ENCODE peak calls at places on chromosomes 5 and 9, in six cellular contexts. One of them, this sample, is unnamed.

GRCh38 chr9:133934512-133935221 is 57.5 kb downstream of the VAV2 start:
- DNase-seq in adrenal gland: no peak
- DNase-seq in AG04450: no peak
- DNase-seq in choroid plexus epithelial cell: no peak
- DNase-seq in HepG2: no peak
- DNase-seq in cardiac muscle cell: no peak
- DNase-seq in this sample: peak

GRCh38 chr5:179865471-179866240 is 7.0 kb upstream of the MRNIP start:
- DNase-seq in adrenal gland: no peak
- DNase-seq in AG04450: no peak
- DNase-seq in choroid plexus epithelial cell: no peak
- DNase-seq in HepG2: no peak
- DNase-seq in cardiac muscle cell: no peak
- DNase-seq in this sample: no peak

GRCh38 chr5:14743601-14744295 is 79.2 kb downstream of the OTULIN start:
- DNase-seq in adrenal gland: no peak
- DNase-seq in AG04450: peak
- DNase-seq in choroid plexus epithelial cell: peak
- DNase-seq in HepG2: no peak
- DNase-seq in cardiac muscle cell: no peak
- DNase-seq in this sample: peak

GRCh38 chr5:150176745-150177485 is 10.3 kb downstream of the CDX1 start:
- DNase-seq in adrenal gland: no peak
- DNase-seq in AG04450: peak
- DNase-seq in choroid plexus epithelial cell: no peak
- DNase-seq in HepG2: no peak
- DNase-seq in cardiac muscle cell: no peak
- DNase-seq in this sample: no peak

GRCh38 chr5:160291467-160291866 is 20.9 kb downstream of the CCNJL start:
- DNase-seq in adrenal gland: no peak
- DNase-seq in AG04450: no peak
- DNase-seq in choroid plexus epithelial cell: no peak
- DNase-seq in HepG2: no peak
- DNase-seq in cardiac muscle cell: no peak
- DNase-seq in this sample: no peak

GRCh38 chr9:26510137-26510536 is 382.5 kb downstream of the CAAP1 start:
- DNase-seq in adrenal gland: no peak
- DNase-seq in AG04450: no peak
- DNase-seq in choroid plexus epithelial cell: no peak
- DNase-seq in HepG2: no peak
- DNase-seq in cardiac muscle cell: no peak
- DNase-seq in this sample: no peak

GRCh38 chr9:131524578-131525315 is 6.3 kb downstream of the UCK1 start:
- DNase-seq in adrenal gland: no peak
- DNase-seq in AG04450: no peak
- DNase-seq in choroid plexus epithelial cell: peak
- DNase-seq in HepG2: no peak
- DNase-seq in cardiac muscle cell: no peak
- DNase-seq in this sample: no peak

GRCh38 chr5:170648546-170648945 is 135.0 kb upstream of the GABRP start:
- DNase-seq in adrenal gland: no peak
- DNase-seq in AG04450: no peak
- DNase-seq in choroid plexus epithelial cell: peak
- DNase-seq in HepG2: no peak
- DNase-seq in cardiac muscle cell: no peak
- DNase-seq in this sample: no peak

GRCh38 chr5:1769752-1770442 is 29.7 kb downstream of the MRPL36 start:
- DNase-seq in adrenal gland: no peak
- DNase-seq in AG04450: no peak
- DNase-seq in choroid plexus epithelial cell: no peak
- DNase-seq in HepG2: no peak
- DNase-seq in cardiac muscle cell: no peak
- DNase-seq in this sample: no peak

GRCh38 chr9:28971881-28972280 is 1398.6 kb upstream of the C9orf72 start:
- DNase-seq in adrenal gland: no peak
- DNase-seq in AG04450: no peak
- DNase-seq in choroid plexus epithelial cell: no peak
- DNase-seq in HepG2: no peak
- DNase-seq in cardiac muscle cell: no peak
- DNase-seq in this sample: no peak

GRCh38 chr5:62419609-62420008 is 7.0 kb downstream of the IPO11 start:
- DNase-seq in adrenal gland: no peak
- DNase-seq in AG04450: no peak
- DNase-seq in choroid plexus epithelial cell: no peak
- DNase-seq in HepG2: no peak
- DNase-seq in cardiac muscle cell: no peak
- DNase-seq in this sample: no peak

GRCh38 chr9:127927457-127928231 is 2.9 kb downstream of the PIP5KL1 start:
- DNase-seq in adrenal gland: no peak
- DNase-seq in AG04450: no peak
- DNase-seq in choroid plexus epithelial cell: no peak
- DNase-seq in HepG2: no peak
- DNase-seq in cardiac muscle cell: peak
- DNase-seq in this sample: no peak

GRCh38 chr5:170469414-170469813 is 34.4 kb upstream of the KCNIP1 start:
- DNase-seq in adrenal gland: no peak
- DNase-seq in AG04450: no peak
- DNase-seq in choroid plexus epithelial cell: no peak
- DNase-seq in HepG2: no peak
- DNase-seq in cardiac muscle cell: no peak
- DNase-seq in this sample: no peak

GRCh38 chr9:115306860-115307259 is 188.9 kb upstream of the TNC start:
- DNase-seq in adrenal gland: no peak
- DNase-seq in AG04450: no peak
- DNase-seq in choroid plexus epithelial cell: peak
- DNase-seq in HepG2: no peak
- DNase-seq in cardiac muscle cell: no peak
- DNase-seq in this sample: no peak

GRCh38 chr5:40685191-40685590 is 5.5 kb downstream of the PTGER4 start:
- DNase-seq in adrenal gland: no peak
- DNase-seq in AG04450: no peak
- DNase-seq in choroid plexus epithelial cell: no peak
- DNase-seq in HepG2: no peak
- DNase-seq in cardiac muscle cell: no peak
- DNase-seq in this sample: no peak

GRCh38 chr5:9851458-9851857 is 221.3 kb upstream of the TAS2R1 start:
- DNase-seq in adrenal gland: no peak
- DNase-seq in AG04450: peak
- DNase-seq in choroid plexus epithelial cell: peak
- DNase-seq in HepG2: no peak
- DNase-seq in cardiac muscle cell: peak
- DNase-seq in this sample: peak

GRCh38 chr9:33881635-33882034 is 64.7 kb downstream of the UBE2R2 start:
- DNase-seq in adrenal gland: no peak
- DNase-seq in AG04450: no peak
- DNase-seq in choroid plexus epithelial cell: no peak
- DNase-seq in HepG2: no peak
- DNase-seq in cardiac muscle cell: no peak
- DNase-seq in this sample: peak

GRCh38 chr9:134960701-134961181 is 43.0 kb upstream of the FCN1 start:
- DNase-seq in adrenal gland: no peak
- DNase-seq in AG04450: no peak
- DNase-seq in choroid plexus epithelial cell: no peak
- DNase-seq in HepG2: no peak
- DNase-seq in cardiac muscle cell: no peak
- DNase-seq in this sample: no peak

GRCh38 chr9:114168281-114169028 is 13.1 kb downstream of the COL27A1 start:
- DNase-seq in adrenal gland: no peak
- DNase-seq in AG04450: no peak
- DNase-seq in choroid plexus epithelial cell: no peak
- DNase-seq in HepG2: no peak
- DNase-seq in cardiac muscle cell: no peak
- DNase-seq in this sample: no peak

GRCh38 chr5:171450423-171451246 is 31.2 kb downstream of the FGF18 start:
- DNase-seq in adrenal gland: peak
- DNase-seq in AG04450: peak
- DNase-seq in choroid plexus epithelial cell: peak
- DNase-seq in HepG2: no peak
- DNase-seq in cardiac muscle cell: no peak
- DNase-seq in this sample: peak

GRCh38 chr9:14315754-14316573 is 2.0 kb upstream of the NFIB start:
- DNase-seq in adrenal gland: peak
- DNase-seq in AG04450: no peak
- DNase-seq in choroid plexus epithelial cell: peak
- DNase-seq in HepG2: no peak
- DNase-seq in cardiac muscle cell: peak
- DNase-seq in this sample: peak

GRCh38 chr5:38827525-38827924 is 18.3 kb upstream of the OSMR start:
- DNase-seq in adrenal gland: no peak
- DNase-seq in AG04450: no peak
- DNase-seq in choroid plexus epithelial cell: peak
- DNase-seq in HepG2: no peak
- DNase-seq in cardiac muscle cell: no peak
- DNase-seq in this sample: peak

GRCh38 chr5:40762716-40763115 is 7.0 kb upstream of the TTC33 start:
- DNase-seq in adrenal gland: no peak
- DNase-seq in AG04450: no peak
- DNase-seq in choroid plexus epithelial cell: no peak
- DNase-seq in HepG2: no peak
- DNase-seq in cardiac muscle cell: no peak
- DNase-seq in this sample: no peak

GRCh38 chr5:9052421-9052820 is 493.5 kb downstream of the SEMA5A start:
- DNase-seq in adrenal gland: no peak
- DNase-seq in AG04450: no peak
- DNase-seq in choroid plexus epithelial cell: peak
- DNase-seq in HepG2: no peak
- DNase-seq in cardiac muscle cell: no peak
- DNase-seq in this sample: no peak

GRCh38 chr5:140189977-140190867 is 15.2 kb downstream of the CYSTM1 start:
- DNase-seq in adrenal gland: no peak
- DNase-seq in AG04450: no peak
- DNase-seq in choroid plexus epithelial cell: peak
- DNase-seq in HepG2: no peak
- DNase-seq in cardiac muscle cell: peak
- DNase-seq in this sample: peak

GRCh38 chr5:72649449-72649848 is 142.2 kb upstream of the ZNF366 start:
- DNase-seq in adrenal gland: no peak
- DNase-seq in AG04450: no peak
- DNase-seq in choroid plexus epithelial cell: peak
- DNase-seq in HepG2: no peak
- DNase-seq in cardiac muscle cell: no peak
- DNase-seq in this sample: no peak

GRCh38 chr9:78031826-78032598 is 401 bp upstream of the GNAQ start:
- DNase-seq in adrenal gland: peak
- DNase-seq in AG04450: peak
- DNase-seq in choroid plexus epithelial cell: peak
- DNase-seq in HepG2: peak
- DNase-seq in cardiac muscle cell: peak
- DNase-seq in this sample: peak

GRCh38 chr9:134641173-134641985 is at the start of gene COL5A1:
- DNase-seq in adrenal gland: peak
- DNase-seq in AG04450: peak
- DNase-seq in choroid plexus epithelial cell: peak
- DNase-seq in HepG2: no peak
- DNase-seq in cardiac muscle cell: peak
- DNase-seq in this sample: peak

GRCh38 chr9:69554945-69555344 is 117.2 kb downstream of the APBA1 start:
- DNase-seq in adrenal gland: no peak
- DNase-seq in AG04450: peak
- DNase-seq in choroid plexus epithelial cell: peak
- DNase-seq in HepG2: no peak
- DNase-seq in cardiac muscle cell: no peak
- DNase-seq in this sample: peak

GRCh38 chr5:96374653-96375052 is 58.4 kb downstream of the PCSK1 start:
- DNase-seq in adrenal gland: no peak
- DNase-seq in AG04450: no peak
- DNase-seq in choroid plexus epithelial cell: no peak
- DNase-seq in HepG2: no peak
- DNase-seq in cardiac muscle cell: no peak
- DNase-seq in this sample: no peak

DNA sequence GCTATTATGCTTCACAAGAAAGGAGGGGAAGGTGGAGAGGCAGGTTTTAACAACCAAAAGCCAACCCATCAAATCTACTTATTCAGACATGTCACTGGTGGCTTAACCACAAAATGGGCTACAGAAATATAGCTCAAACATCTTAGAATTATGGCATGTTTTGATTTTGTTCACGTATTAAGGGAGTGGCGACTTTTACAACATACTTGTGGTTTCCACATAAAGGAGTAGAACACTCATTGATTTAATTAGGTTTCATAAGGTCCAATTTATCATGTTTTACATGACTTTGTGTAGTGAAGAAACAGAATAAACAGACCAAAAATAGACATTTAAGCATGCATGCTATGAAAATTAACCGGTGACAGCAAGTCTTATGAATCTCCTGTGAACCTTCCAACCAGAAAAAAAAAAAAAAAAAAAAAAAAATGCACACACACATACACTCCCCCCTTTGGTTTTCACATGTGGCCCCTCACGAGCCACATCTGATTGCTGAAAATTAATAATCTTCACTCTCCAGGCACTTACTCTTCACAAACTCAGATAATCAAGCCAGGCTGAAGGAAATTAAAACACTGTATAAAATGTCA is 5.4 kb downstream of the ZNF608 start:
- DNase-seq in adrenal gland: no peak
- DNase-seq in AG04450: no peak
- DNase-seq in choroid plexus epithelial cell: peak
- DNase-seq in HepG2: no peak
- DNase-seq in cardiac muscle cell: no peak
- DNase-seq in this sample: no peak
- H3K4me3 ChIP-seq in adrenal gland: no peak
- H3K4me3 ChIP-seq in AG04450: no peak
- H3K4me3 ChIP-seq in choroid plexus epithelial cell: no peak
- H3K4me3 ChIP-seq in HepG2: no peak
- H3K4me3 ChIP-seq in cardiac muscle cell: peak
- H3K4me3 ChIP-seq in this sample: no peak

GRCh38 chr9:98427491-98427890 is 172.0 kb upstream of the TBC1D2 start:
- DNase-seq in adrenal gland: no peak
- DNase-seq in AG04450: no peak
- DNase-seq in choroid plexus epithelial cell: no peak
- DNase-seq in HepG2: no peak
- DNase-seq in cardiac muscle cell: no peak
- DNase-seq in this sample: no peak
- TF ChIP-seq CTCF in adrenal gland: no peak
- TF ChIP-seq CTCF in AG04450: no peak
- TF ChIP-seq CTCF in choroid plexus epithelial cell: no peak
- TF ChIP-seq CTCF in HepG2: no peak
- TF ChIP-seq CTCF in cardiac muscle cell: no peak
- TF ChIP-seq CTCF in this sample: no peak

DNA sequence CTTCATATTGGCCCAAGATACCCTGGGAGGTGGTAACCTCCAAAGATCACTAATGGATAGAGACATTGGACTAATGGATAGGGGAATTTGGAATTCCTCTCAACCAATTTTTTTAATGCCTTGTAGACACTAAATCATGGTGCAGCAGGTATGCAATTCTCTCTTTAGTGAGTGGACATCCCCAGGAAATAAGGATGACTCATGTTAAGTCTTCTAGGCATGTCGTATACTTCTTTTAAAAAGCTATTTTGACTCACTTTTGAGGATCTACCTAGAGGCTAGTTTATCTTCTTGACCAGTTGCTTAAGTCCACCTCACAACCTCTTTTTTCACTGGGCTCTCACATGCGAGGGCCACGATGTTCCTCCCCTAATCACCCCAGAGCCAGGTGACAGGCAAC is 211.6 kb upstream of the CDH12 start:
- DNase-seq in adrenal gland: no peak
- DNase-seq in AG04450: no peak
- DNase-seq in choroid plexus epithelial cell: no peak
- DNase-seq in HepG2: no peak
- DNase-seq in cardiac muscle cell: no peak
- DNase-seq in this sample: no peak
- H3K4me3 ChIP-seq in adrenal gland: no peak
- H3K4me3 ChIP-seq in AG04450: no peak
- H3K4me3 ChIP-seq in choroid plexus epithelial cell: no peak
- H3K4me3 ChIP-seq in HepG2: no peak
- H3K4me3 ChIP-seq in cardiac muscle cell: no peak
- H3K4me3 ChIP-seq in this sample: no peak

GRCh38 chr5:122896598-122897282 is 51.3 kb downstream of the SNX24 start:
- DNase-seq in adrenal gland: no peak
- DNase-seq in AG04450: peak
- DNase-seq in choroid plexus epithelial cell: peak
- DNase-seq in HepG2: peak
- DNase-seq in cardiac muscle cell: no peak
- DNase-seq in this sample: peak
- TF ChIP-seq CTCF in adrenal gland: peak
- TF ChIP-seq CTCF in AG04450: peak
- TF ChIP-seq CTCF in choroid plexus epithelial cell: peak
- TF ChIP-seq CTCF in HepG2: peak
- TF ChIP-seq CTCF in cardiac muscle cell: peak
- TF ChIP-seq CTCF in this sample: peak